ENCODE peak calls at places on chromosomes 5 and 9, in five cellular contexts. D, E, O, S and R are unnamed samples.

GRCh38 chr5:37739817-37740261 is 100.0 kb downstream of the GDNF start:
- DNase-seq in D (no peak), E (no peak), O (no peak), S (no peak), R (no peak)

GRCh38 chr5:177310757-177311173 is 933 bp downstream of the MXD3 start:
- DNase-seq in D (peak), E (no peak), O (no peak), S (no peak), R (peak)

GRCh38 chr5:159800131-159800830 is 116.0 kb upstream of the ADRA1B start:
- DNase-seq in D (no peak), E (no peak), O (no peak), S (no peak), R (no peak)

GRCh38 chr9:77386187-77386586 is 208.9 kb downstream of the VPS13A start:
- DNase-seq in D (no peak), E (no peak), O (no peak), S (no peak), R (no peak)

GRCh38 chr9:3268260-3268659 is 257.5 kb downstream of the RFX3 start:
- DNase-seq in D (no peak), E (no peak), O (no peak), S (no peak), R (no peak)

GRCh38 chr5:53063176-53063575 is 46.4 kb downstream of the MOCS2 start:
- DNase-seq in D (no peak), E (no peak), O (no peak), S (no peak), R (no peak)

GRCh38 chr9:18472915-18473314 is 1.0 kb upstream of the ADAMTSL1 start:
- DNase-seq in D (no peak), E (no peak), O (no peak), S (no peak), R (no peak)

GRCh38 chr5:163586431-163587033 is 81.1 kb downstream of the MAT2B start:
- DNase-seq in D (no peak), E (no peak), O (no peak), S (no peak), R (no peak)

GRCh38 chr5:100407053-100407452 is 128.1 kb upstream of the FAM174A start:
- DNase-seq in D (no peak), E (no peak), O (no peak), S (no peak), R (no peak)

GRCh38 chr9:32431940-32432555 is 47.6 kb downstream of the ACO1 start:
- DNase-seq in D (peak), E (no peak), O (no peak), S (peak), R (peak)

GRCh38 chr5:87949665-87950640 is 318.7 kb downstream of the TMEM161B start:
- DNase-seq in D (no peak), E (no peak), O (no peak), S (no peak), R (no peak)

GRCh38 chr9:88322906-88323566 is 65.2 kb upstream of the SPIN1 start:
- DNase-seq in D (no peak), E (no peak), O (no peak), S (no peak), R (no peak)

GRCh38 chr5:129945031-129945430 is 40.8 kb downstream of the CHSY3 start:
- DNase-seq in D (no peak), E (no peak), O (no peak), S (no peak), R (no peak)

GRCh38 chr5:169893010-169893409 is 87.3 kb downstream of the INSYN2B start:
- DNase-seq in D (no peak), E (no peak), O (no peak), S (no peak), R (no peak)

GRCh38 chr5:42840279-42840678 is 28.6 kb upstream of the SELENOP start:
- DNase-seq in D (no peak), E (no peak), O (no peak), S (peak), R (no peak)

GRCh38 chr5:69364414-69364813 is 4.9 kb downstream of the AK6 start:
- DNase-seq in D (peak), E (no peak), O (no peak), S (peak), R (peak)

GRCh38 chr9:136960212-136960937 is 8.3 kb downstream of the LCN12 start:
- DNase-seq in D (no peak), E (no peak), O (no peak), S (no peak), R (no peak)

GRCh38 chr9:88388886-88389617 is 808 bp downstream of the SPIN1 start:
- DNase-seq in D (peak), E (no peak), O (no peak), S (peak), R (peak)

GRCh38 chr9:97484134-97484533 is 17.3 kb upstream of the TMOD1 start:
- DNase-seq in D (no peak), E (no peak), O (no peak), S (no peak), R (no peak)

GRCh38 chr9:78021692-78022091 is 9.9 kb downstream of the GNAQ start:
- DNase-seq in D (no peak), E (no peak), O (no peak), S (no peak), R (peak)

GRCh38 chr5:132372542-132372941 is 3.0 kb downstream of the SLC22A5 start:
- DNase-seq in D (no peak), E (no peak), O (no peak), S (no peak), R (no peak)

GRCh38 chr5:127757576-127757975 is 54.4 kb downstream of the CCDC192 start:
- DNase-seq in D (peak), E (peak), O (no peak), S (no peak), R (peak)

GRCh38 chr5:94218374-94218773 is 400.0 kb downstream of the KIAA0825 start:
- DNase-seq in D (no peak), E (no peak), O (no peak), S (peak), R (peak)

GRCh38 chr5:78269088-78269703 is 25.3 kb downstream of the AP3B1 start:
- DNase-seq in D (peak), E (no peak), O (no peak), S (no peak), R (peak)

GRCh38 chr5:1010641-1011046 is 2.0 kb downstream of the NKD2 start:
- DNase-seq in D (no peak), E (no peak), O (no peak), S (no peak), R (peak)

GRCh38 chr5:1011226-1011631 is 2.6 kb downstream of the NKD2 start:
- DNase-seq in D (peak), E (no peak), O (no peak), S (peak), R (peak)

GRCh38 chr5:1008451-1009358 is at the start of gene NKD2:
- DNase-seq in D (peak), E (no peak), O (no peak), S (no peak), R (peak)

GRCh38 chr5:1010181-1010510 is 1.5 kb downstream of the NKD2 start:
- DNase-seq in D (peak), E (no peak), O (no peak), S (peak), R (no peak)

DNA sequence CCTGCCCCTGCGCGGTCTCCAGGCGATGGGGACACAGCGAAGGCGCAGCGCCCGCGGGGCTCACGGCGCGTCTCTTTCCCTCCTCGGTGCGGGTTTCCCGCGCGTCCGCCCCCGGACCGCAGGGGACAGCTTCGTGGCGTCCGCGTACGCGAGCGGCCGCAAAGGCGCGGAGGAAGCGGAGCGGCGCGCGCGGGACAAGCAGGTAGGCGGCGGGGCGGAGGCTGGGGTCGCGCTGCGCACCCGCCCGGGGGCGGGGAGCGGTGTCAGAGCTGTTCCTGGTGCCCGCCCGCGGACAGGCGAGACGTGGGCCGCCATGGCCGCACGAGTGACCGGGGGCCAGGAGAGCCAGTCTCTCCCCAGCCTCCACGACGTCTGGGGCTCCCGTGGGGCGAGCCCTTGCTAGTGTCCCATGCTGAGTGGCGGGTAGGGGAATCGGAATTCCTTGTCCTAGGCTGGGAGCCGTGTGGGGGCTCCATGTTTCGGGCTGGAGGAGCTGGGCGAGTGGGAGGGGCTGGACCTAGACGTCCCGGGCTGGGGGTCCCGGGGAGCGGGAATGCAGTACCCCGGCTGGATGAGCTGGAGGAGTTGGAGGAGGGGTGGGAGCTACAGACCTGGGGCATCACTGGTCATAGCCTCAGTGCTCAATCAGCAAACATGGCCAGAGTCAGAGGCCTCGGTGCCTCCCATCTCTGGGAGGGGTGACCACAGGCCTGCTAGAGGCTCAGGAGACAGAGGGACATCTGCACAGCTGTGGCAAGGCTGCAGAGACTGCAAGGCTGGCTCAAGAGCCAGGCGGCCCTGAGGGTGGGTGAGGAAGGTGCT is 968 bp downstream of the NKD2 start:
- DNase-seq in D (peak), E (no peak), O (no peak), S (no peak), R (no peak)
- TF ChIP-seq EZH2 in D (no peak), E (no peak), O (peak), S (no peak), R (no peak)

DNA sequence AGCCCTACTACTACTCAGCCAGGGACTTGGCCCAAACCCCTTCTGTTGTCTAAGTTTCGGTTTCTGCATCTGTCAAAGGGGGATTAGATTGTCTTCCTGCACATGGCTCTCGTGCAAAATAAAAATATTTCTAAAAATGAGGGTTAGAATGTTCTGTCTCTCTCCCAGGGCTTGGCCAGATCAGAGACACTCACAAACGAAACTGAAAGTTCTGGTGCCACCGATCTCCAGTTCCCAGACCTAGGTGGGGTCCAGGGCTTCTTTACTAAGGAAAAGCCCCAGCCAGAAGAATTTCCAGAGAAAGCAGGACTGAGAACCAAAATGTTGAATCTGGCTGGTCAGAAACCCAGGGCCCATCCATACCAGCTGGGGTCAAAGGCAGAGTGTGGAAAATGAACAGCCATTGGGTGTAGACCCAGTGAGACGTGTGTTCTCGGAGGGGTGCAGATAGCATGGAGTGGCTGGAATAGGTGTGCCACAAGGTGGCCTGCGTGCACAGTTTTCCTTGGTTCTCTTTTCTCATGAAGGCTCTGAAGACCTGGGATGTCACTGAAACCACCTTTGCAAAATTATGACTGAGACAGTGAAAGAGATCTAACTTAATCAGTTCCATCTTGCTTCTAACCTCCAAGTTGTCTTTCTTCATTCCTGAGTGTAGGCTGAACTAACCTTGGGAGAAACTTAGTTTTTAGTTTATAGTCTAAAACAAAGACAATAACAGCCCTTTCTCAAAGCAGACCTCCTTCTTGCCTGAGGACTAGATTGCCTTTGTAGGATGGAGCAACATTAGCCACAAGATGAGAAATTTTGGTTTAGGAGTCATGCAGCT is 2.2 kb upstream of the SLC23A1 start:
- DNase-seq in D (peak), E (no peak), O (no peak), S (peak), R (no peak)
- TF ChIP-seq CREB1 in D (peak), E (no peak), O (no peak), S (no peak), R (no peak)

DNA sequence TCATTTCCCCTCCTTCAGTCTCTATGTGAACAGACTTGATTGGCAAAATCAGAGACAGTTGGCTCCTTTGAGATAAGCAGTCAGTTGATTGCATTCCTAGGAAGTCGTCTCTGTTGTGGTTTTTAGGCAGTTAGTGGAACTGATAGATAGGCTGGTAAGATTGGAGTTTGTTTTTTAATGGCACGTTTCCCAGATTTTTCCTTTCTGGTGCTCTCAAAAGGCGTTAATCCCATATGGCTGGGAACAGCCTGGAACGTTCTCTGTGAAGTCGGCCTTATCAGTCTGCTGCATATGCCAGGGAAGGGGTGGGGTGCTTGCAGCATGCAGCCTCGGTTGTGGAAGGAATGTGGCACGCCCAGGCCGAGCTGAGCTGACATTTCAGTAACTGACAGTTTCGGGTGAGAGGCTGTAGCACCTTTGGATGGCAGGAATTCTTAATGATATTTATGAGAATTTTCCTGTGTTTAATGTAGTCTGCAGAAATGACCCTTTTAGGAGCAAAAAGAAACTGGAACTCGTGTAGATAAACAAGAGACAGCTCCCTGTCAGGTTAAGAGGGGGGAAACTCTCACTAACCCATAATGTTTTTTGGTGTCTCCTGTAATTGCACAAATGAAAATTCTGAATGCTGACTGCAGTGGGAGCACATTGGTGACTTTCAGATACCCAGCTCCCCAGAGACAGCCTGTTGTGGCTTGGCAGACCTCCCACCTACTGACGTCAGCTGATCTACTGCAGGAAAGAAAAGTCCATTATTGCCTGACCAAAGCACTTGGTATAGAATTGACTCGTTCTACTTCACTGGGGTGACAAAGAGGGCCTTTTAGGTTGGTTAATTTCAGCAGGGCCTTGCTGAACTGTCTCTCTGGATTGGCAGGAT is 6.3 kb downstream of the SPTAN1 start:
- DNase-seq in D (peak), E (peak), O (no peak), S (peak), R (peak)
- TF ChIP-seq POLR2AphosphoS5 in D (peak), E (no peak), O (no peak), S (no peak), R (no peak)

GRCh38 chr5:8058626-8059180 is 189.8 kb downstream of the MTRR start:
- DNase-seq in D (no peak), E (no peak), O (no peak), S (no peak), R (no peak)

GRCh38 chr5:8060235-8061139 is 191.5 kb downstream of the MTRR start:
- DNase-seq in D (no peak), E (no peak), O (no peak), S (no peak), R (peak)

GRCh38 chr5:8061140-8061469 is 192.2 kb downstream of the MTRR start:
- DNase-seq in D (no peak), E (no peak), O (no peak), S (no peak), R (no peak)

GRCh38 chr5:8059337-8059736 is 190.4 kb downstream of the MTRR start:
- DNase-seq in D (no peak), E (no peak), O (no peak), S (no peak), R (no peak)

DNA sequence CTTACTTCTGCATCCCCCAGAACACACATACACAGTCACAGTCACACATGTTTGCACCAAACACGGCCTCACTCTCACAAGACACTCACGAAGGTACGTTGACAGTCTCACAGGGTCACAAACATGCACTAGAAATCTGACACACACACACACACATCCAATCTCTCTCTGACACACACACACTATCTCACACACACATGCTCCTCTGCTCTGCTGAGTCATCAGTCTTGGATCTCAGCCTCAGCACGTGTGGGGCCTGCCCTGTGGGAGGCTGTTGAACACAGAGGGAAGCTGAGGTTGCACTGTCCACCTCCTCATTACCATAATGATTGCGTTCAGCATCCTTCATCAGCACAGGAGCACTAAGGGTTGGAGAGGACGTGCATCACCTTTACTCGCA is 188.8 kb downstream of the MTRR start:
- DNase-seq in D (peak), E (no peak), O (no peak), S (no peak), R (no peak)
- TF ChIP-seq EZH2 in D (no peak), E (no peak), O (no peak), S (no peak), R (no peak)

GRCh38 chr5:143279698-143280097 is 123.8 kb downstream of the NR3C1 start:
- DNase-seq in D (no peak), E (no peak), O (peak), S (peak), R (peak)
- TF ChIP-seq CREB1 in D (no peak), E (no peak), O (no peak), S (no peak), R (no peak)

GRCh38 chr5:14201325-14202061 is 58.4 kb downstream of the TRIO start:
- DNase-seq in D (no peak), E (no peak), O (no peak), S (no peak), R (no peak)

GRCh38 chr5:14206028-14206725 is 63.0 kb downstream of the TRIO start:
- DNase-seq in D (no peak), E (no peak), O (no peak), S (no peak), R (no peak)

GRCh38 chr5:14204011-14204670 is 61.0 kb downstream of the TRIO start:
- DNase-seq in D (no peak), E (no peak), O (no peak), S (no peak), R (no peak)

GRCh38 chr5:14202462-14202861 is 59.3 kb downstream of the TRIO start:
- DNase-seq in D (no peak), E (no peak), O (no peak), S (no peak), R (no peak)

DNA sequence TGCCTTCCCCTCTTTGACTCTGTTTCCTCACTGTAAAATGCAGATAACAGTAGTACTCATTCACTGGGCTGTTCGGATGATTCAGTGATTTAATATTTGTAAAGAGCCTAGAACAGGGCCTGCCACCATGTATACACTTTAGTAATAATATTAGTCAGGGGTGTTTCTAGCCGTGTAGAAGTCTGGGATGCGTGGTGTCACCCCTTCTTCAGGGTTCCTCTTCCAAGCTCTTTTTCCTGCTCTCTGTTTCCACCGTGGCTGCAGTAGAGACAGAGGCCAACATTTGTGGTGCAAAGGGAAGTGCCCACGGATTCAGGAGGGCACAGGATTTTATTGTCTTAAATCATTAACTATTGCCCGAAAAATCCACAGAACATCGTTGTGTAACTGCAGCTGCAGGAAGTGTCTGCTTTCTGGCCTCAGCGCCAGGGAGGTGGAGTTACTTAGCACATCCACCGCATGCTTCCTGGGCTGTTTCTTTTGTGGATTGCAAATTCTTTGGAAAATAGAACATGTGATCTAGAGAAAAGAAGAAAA is 61.7 kb downstream of the TRIO start:
- DNase-seq in D (no peak), E (no peak), O (no peak), S (peak), R (peak)
- TF ChIP-seq POLR2AphosphoS5 in D (no peak), E (no peak), O (no peak), S (no peak), R (no peak)

GRCh38 chr9:122216138-122216797 is 12.5 kb downstream of the LHX6 start:
- DNase-seq in D (no peak), E (no peak), O (no peak), S (no peak), R (peak)
- TF ChIP-seq EZH2 in D (no peak), E (no peak), O (peak), S (no peak), R (peak)